ENCODE peak calls at places on chromosomes 3 and 15, in seven cellular contexts. F is transverse colon; T is IMR-90; V is CD4-positive, CD25-positive, alpha-beta regulatory T cell; X is GM23248; A is testis; C is K562. N is an unnamed sample.
A peak's percentile ranks its signal among the peaks of the same experiment; 100 is the strongest.

GRCh38 chr3:127840671-127841070 is 18.4 kb upstream of the MGLL start:
- DNase-seq in A (no peak), F (no peak), X (no peak), V (no peak), C (no peak), T (no peak), N (no peak)

GRCh38 chr3:63993653-63994079 is 29.6 kb downstream of the PSMD6 start:
- DNase-seq in F (peak; percentile 68), A (peak; percentile 75), T (peak; percentile 76), V (peak; percentile 38), X (peak; percentile 92), C (peak; percentile 60), N (peak; percentile 89)

GRCh38 chr15:99436472-99437314 is 129.1 kb upstream of the MEF2A start:
- DNase-seq in F (no peak), X (no peak), C (no peak), T (no peak), V (no peak), A (peak; percentile 4), N (no peak)

GRCh38 chr3:48695113-48695753 is 9.5 kb upstream of the NCKIPSD start:
- DNase-seq in F (peak; percentile 56), V (no peak), C (peak; percentile 25), T (peak; percentile 45), X (peak; percentile 92), A (peak; percentile 90), N (no peak)

GRCh38 chr3:10289785-10290355 is 2.9 kb downstream of the GHRL start:
- DNase-seq in F (no peak), C (no peak), X (no peak), V (no peak), T (no peak), A (no peak), N (no peak)

GRCh38 chr3:132448211-132448961 is 31.1 kb downstream of the DNAJC13 start:
- DNase-seq in X (peak; percentile 61), A (peak; percentile 84), T (peak; percentile 69), C (no peak), V (no peak), F (no peak), N (peak; percentile 73)

GRCh38 chr3:122680381-122681293 is at the start of gene PARP14:
- DNase-seq in T (peak; percentile 68), X (peak; percentile 85), F (peak; percentile 82), A (peak; percentile 64), C (peak; percentile 59), V (peak; percentile 59), N (peak; percentile 52)

GRCh38 chr3:15010664-15011063 is 54.5 kb downstream of the MRPS25 start:
- DNase-seq in F (no peak), A (no peak), T (peak; percentile 11), V (no peak), X (no peak), C (no peak), N (no peak)

GRCh38 chr3:106423321-106424225 is 554.8 kb upstream of the CBLB start:
- DNase-seq in V (no peak), A (no peak), T (no peak), F (no peak), C (no peak), X (peak; percentile 22), N (no peak)

GRCh38 chr15:63292771-63293170 is 15.4 kb downstream of the APH1B start:
- DNase-seq in A (no peak), X (peak; percentile 47), F (no peak), C (no peak), V (no peak), T (peak; percentile 52), N (peak; percentile 21)

GRCh38 chr15:40949756-40950207 is 3.5 kb upstream of the CHAC1 start:
- DNase-seq in F (peak; percentile 55), V (no peak), A (no peak), T (no peak), X (no peak), C (no peak), N (peak; percentile 50)

GRCh38 chr3:8962226-8962861 is 928 bp downstream of the RAD18 start:
- DNase-seq in C (no peak), F (no peak), V (no peak), X (peak; percentile 27), A (no peak), T (peak; percentile 16), N (no peak)

GRCh38 chr15:53110999-53111398 is 320.9 kb upstream of the ONECUT1 start:
- DNase-seq in V (no peak), C (no peak), F (no peak), X (no peak), T (no peak), A (no peak), N (peak; percentile 55)

GRCh38 chr3:80190051-80190450 is 422.3 kb upstream of the ROBO1 start:
- DNase-seq in T (peak; percentile 30), A (no peak), F (no peak), X (peak; percentile 29), C (no peak), V (no peak), N (no peak)

GRCh38 chr15:72521682-72522081 is 47.6 kb downstream of the ARIH1 start:
- DNase-seq in T (peak; percentile 43), V (no peak), C (no peak), X (no peak), A (no peak), F (no peak), N (peak; percentile 77)

GRCh38 chr15:97718509-97718908 is 242.0 kb upstream of the ARRDC4 start:
- DNase-seq in X (no peak), C (no peak), V (no peak), T (no peak), F (no peak), A (no peak), N (no peak)

GRCh38 chr3:111210866-111211564 is 139.4 kb downstream of the NECTIN3 start:
- DNase-seq in T (peak; percentile 13), C (no peak), V (no peak), A (no peak), F (no peak), X (no peak), N (no peak)

GRCh38 chr3:24830230-24831152 is 335.8 kb upstream of the THRB start:
- DNase-seq in X (peak; percentile 2), V (no peak), F (peak; percentile 8), A (no peak), C (no peak), T (no peak), N (no peak)
- H3K4me3 ChIP-seq in X (no peak overlapping the region), V (no peak overlapping the region), F (peak overlapping the region; percentile 45), A (no peak overlapping the region), C (no peak overlapping the region), T (no peak overlapping the region), N (peak overlapping the region; percentile 64)

DNA sequence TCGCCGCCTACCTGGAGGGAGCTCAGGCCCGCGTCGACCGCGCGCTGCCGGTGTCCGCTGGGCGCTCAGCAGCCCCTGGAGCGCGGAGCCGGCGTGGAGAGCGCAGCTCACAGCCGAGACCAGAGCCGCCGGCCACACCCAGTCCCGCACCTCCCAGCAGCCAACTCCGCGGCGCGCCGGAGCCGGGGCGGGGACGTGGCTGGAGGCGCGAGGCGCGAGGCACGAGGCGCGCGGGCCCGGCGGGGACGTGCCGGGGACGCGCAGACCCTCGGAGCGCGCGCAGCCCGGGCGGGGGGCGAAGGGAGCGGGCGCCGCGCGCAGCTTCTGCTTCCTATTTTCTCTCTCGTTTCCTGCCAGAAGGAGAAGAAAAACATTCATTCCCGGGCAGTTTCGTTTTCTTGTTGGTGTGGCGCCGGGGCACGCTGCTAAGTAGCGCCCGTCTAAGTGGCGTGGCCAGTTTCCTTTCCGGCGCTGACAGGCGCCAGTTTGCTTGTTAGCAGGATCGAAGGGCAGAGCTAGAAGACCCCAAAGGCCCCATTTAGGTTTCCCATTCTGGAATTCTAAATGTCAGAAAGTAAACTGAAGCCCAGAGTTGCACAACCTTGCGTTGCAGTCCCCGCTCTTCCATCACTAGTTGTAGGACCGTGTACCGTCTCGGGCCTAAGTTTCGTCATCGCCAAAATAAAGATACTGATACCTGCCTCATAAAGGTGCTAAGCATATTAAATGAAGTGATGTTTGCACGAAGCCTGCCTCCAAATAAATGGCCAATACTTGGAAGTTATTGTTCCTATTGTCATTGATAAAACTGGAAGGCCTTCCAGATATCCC is at the start of gene GNB4:
- DNase-seq in F (peak; percentile 62), V (peak; percentile 2), X (peak; percentile 95), A (peak; percentile 82), T (peak; percentile 82), C (peak; percentile 82), N (peak; percentile 93)
- H3K27ac ChIP-seq in F (peak within 1 kb of the TSS; percentile 97), V (no peak within 1 kb of the TSS), X (peak within 1 kb of the TSS; percentile 95), A (peak within 1 kb of the TSS; percentile 87), T (peak within 1 kb of the TSS; percentile 97), C (peak within 1 kb of the TSS; percentile 76), N (peak within 1 kb of the TSS; percentile 90)

GRCh38 chr15:25763954-25764353 is 99.2 kb downstream of the ATP10A start:
- DNase-seq in A (no peak), X (no peak), T (no peak), V (no peak), C (no peak), F (no peak), N (no peak)

GRCh38 chr15:25767356-25768151 is 95.6 kb downstream of the ATP10A start:
- DNase-seq in F (no peak), C (no peak), X (no peak), T (no peak), A (no peak), V (no peak), N (no peak)

GRCh38 chr15:25768271-25768670 is 94.9 kb downstream of the ATP10A start:
- DNase-seq in A (no peak), V (no peak), T (no peak), X (no peak), C (no peak), F (no peak), N (no peak)

GRCh38 chr15:25764980-25765735 is 98.0 kb downstream of the ATP10A start:
- DNase-seq in X (no peak), C (no peak), V (no peak), T (no peak), A (no peak), F (no peak), N (no peak)

DNA sequence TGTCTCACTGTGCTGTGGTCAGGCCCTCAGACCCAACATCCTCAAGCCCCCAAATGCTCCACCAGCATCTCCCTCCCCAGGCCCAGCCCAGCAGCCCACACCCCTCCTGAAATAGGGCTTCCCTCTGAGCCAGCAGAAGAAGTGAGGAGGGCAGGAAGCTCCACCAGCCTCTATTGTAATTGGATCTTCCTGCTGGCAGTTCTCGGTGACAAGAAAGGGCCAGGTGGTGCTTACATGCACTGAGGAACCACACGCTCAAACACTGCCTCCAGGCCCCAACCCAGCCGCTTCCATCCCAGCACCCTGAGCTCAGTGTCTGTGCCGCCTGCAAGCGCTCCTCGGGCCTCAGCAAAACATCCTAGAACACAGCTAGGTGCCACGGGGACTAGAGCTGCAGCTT is 96.7 kb downstream of the ATP10A start:
- DNase-seq in T (no peak), F (no peak), X (no peak), C (no peak), V (no peak), A (no peak), N (no peak)
- H3K4me3 ChIP-seq in T (no peak overlapping the region), F (no peak overlapping the region), X (no peak overlapping the region), C (no peak overlapping the region), V (no peak overlapping the region), A (no peak overlapping the region), N (no peak overlapping the region)

DNA sequence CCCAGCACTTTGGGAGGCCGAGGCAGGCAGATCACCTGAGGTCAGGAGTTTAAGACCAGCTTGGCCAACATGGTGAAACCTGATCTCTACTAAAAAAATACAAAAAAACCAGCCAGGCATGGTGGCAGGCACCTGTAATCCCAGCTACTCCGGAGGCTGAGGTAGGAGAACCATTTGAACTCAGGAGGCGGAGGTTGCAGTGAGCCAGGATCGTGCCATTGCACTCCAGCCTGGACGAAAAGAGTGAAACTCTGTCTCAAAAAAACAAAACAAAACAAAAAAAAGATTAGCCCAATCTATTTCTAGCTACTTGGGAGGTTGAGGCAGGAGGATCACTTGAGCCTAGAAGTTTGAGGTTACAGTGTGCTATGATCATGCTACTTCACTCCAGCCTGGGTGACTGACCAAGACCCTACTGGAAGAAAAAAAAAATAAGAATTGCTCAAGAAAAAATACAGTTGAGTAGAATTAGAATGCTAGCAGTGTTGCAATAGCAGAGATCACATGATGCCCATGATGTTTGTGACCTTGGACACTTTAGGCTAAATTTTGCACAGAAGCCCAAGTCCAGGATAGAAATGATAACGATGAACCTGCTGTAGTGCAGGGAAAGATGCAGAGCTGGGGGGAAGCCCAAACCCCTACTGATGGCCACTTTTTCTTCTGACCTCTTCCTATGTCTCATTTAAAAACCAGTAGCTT is 162.2 kb downstream of the LPP start:
- DNase-seq in X (peak; percentile 59), F (no peak), A (peak; percentile 55), T (no peak), V (no peak), C (no peak), N (peak; percentile 32)
- H3K27ac ChIP-seq in X (peak overlapping the region; percentile 66), F (peak overlapping the region; percentile 9), A (peak overlapping the region; percentile 14), T (no peak overlapping the region), V (no peak overlapping the region), C (no peak overlapping the region), N (no peak overlapping the region)

N was measured in cardiac muscle cell.